ENCODE peak calls at places on chromosomes 3 and 15, in ten cellular contexts. X, F, Y, U, L, R, S, A, B and I are unnamed samples.

GRCh38 chr15:45314960-45315359 is 62.9 kb downstream of the SLC28A2 start:
- DNase-seq in R (no peak), B (peak; percentile 21), S (no peak), F (no peak), U (no peak), Y (no peak), X (no peak), A (no peak), L (no peak), I (no peak)

GRCh38 chr3:127071597-127072001 is 88.7 kb downstream of the PLXNA1 start:
- DNase-seq in A (no peak), S (no peak), Y (no peak), L (no peak), F (no peak), U (no peak), R (no peak), B (no peak), X (no peak), I (no peak)

GRCh38 chr15:65355173-65355982 is 22.4 kb downstream of the IGDCC3 start:
- DNase-seq in R (no peak), L (no peak), U (no peak), X (no peak), S (no peak), F (no peak), A (no peak), Y (no peak), B (no peak), I (no peak)

GRCh38 chr15:65082303-65082958 is 5.9 kb downstream of the KBTBD13 start:
- DNase-seq in U (no peak), A (no peak), R (peak; percentile 22), L (no peak), X (no peak), S (no peak), B (peak; percentile 69), F (no peak), Y (no peak), I (no peak)

GRCh38 chr15:53038542-53038941 is 248.4 kb upstream of the ONECUT1 start:
- DNase-seq in U (no peak), Y (no peak), F (no peak), L (no peak), S (no peak), R (no peak), B (no peak), A (no peak), X (no peak), I (no peak)

GRCh38 chr3:24263069-24263668 is 231.5 kb downstream of the THRB start:
- DNase-seq in U (no peak), R (no peak), S (no peak), L (no peak), F (no peak), Y (no peak), A (no peak), B (no peak), X (no peak), I (no peak)

GRCh38 chr3:132721479-132722164 is 587 bp downstream of the NPHP3 start:
- DNase-seq in X (peak; percentile 43), R (peak; percentile 42), B (peak; percentile 65), A (no peak), L (peak; percentile 62), S (no peak), F (peak; percentile 44), U (no peak), Y (no peak), I (peak; percentile 59)

GRCh38 chr15:99409097-99409473 is 156.7 kb upstream of the MEF2A start:
- DNase-seq in Y (no peak), L (peak; percentile 30), U (peak; percentile 40), R (peak; percentile 69), A (no peak), X (peak; percentile 76), S (peak; percentile 42), B (peak; percentile 76), F (peak; percentile 54), I (no peak)

GRCh38 chr3:172752651-172753050 is 2.1 kb downstream of the ECT2 start:
- DNase-seq in F (no peak), S (no peak), Y (no peak), R (no peak), A (no peak), B (no peak), X (no peak), U (no peak), L (no peak), I (no peak)

GRCh38 chr3:172750069-172750367 is 508 bp upstream of the ECT2 start:
- DNase-seq in S (no peak), A (no peak), L (no peak), Y (no peak), U (no peak), R (no peak), X (no peak), B (no peak), F (no peak), I (no peak)

GRCh38 chr3:172751188-172751571 is 654 bp downstream of the ECT2 start:
- DNase-seq in A (peak; percentile 6), F (no peak), X (no peak), L (no peak), B (no peak), R (peak; percentile 8), S (no peak), Y (no peak), U (peak; percentile 52), I (no peak)

GRCh38 chr3:172749201-172749965 is 1.1 kb upstream of the ECT2 start:
- DNase-seq in A (no peak), Y (no peak), L (peak; percentile 27), F (no peak), R (peak; percentile 14), B (no peak), U (peak; percentile 84), S (no peak), X (peak; percentile 78), I (no peak)

DNA sequence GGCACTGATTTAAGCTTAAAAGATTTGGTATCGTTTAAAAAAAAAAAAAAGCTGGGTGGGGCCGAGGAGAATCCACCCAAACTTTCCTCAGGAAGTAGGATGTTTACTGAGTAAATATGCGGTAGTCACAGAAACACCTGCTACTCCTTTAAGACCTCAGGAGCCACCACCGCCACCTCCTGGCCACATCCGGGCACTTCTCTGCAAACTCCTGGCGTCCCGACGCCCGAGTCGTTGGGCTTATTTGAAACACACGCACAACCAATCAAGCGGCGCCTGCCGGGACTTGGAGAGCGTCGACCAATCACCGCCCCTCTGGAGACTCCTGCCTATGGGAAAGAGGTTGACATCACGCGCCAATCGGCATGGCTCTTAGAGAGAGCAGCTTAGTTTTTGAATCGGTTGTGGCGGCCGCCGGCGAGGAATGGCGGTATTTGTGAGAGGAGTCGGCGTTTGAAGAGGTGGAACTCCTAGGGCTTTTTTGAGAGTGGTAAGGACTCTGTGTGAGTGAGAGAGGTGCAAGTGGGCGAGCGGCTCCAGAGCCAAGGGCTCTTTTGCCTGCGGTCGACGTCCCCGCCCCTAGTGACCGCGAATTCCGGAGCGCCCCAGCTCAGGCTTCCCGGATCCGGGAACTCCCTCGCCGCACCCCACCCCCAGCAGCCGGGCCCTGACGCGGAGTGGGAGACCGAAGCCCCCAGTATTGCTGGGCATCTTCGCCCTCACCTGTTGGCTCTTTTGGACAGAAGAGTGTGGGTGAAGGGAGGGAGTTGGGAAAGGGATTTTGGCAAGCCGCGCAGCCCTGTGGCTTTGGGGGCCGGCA is at the start of gene ECT2:
- DNase-seq in B (peak; percentile 99), F (peak; percentile 98), S (peak; percentile 96), A (peak; percentile 83), X (peak; percentile 98), R (peak; percentile 99), Y (peak; percentile 79), L (peak; percentile 85), U (peak; percentile 99), I (peak; percentile 98)
- TF ChIP-seq POLR2A in B (peak; percentile 27), F (peak; percentile 23), S (no peak), A (peak; percentile 70), X (peak; percentile 45), R (peak; percentile 52), Y (peak; percentile 69), L (peak; percentile 37), U (peak; percentile 63), I (no peak)

DNA sequence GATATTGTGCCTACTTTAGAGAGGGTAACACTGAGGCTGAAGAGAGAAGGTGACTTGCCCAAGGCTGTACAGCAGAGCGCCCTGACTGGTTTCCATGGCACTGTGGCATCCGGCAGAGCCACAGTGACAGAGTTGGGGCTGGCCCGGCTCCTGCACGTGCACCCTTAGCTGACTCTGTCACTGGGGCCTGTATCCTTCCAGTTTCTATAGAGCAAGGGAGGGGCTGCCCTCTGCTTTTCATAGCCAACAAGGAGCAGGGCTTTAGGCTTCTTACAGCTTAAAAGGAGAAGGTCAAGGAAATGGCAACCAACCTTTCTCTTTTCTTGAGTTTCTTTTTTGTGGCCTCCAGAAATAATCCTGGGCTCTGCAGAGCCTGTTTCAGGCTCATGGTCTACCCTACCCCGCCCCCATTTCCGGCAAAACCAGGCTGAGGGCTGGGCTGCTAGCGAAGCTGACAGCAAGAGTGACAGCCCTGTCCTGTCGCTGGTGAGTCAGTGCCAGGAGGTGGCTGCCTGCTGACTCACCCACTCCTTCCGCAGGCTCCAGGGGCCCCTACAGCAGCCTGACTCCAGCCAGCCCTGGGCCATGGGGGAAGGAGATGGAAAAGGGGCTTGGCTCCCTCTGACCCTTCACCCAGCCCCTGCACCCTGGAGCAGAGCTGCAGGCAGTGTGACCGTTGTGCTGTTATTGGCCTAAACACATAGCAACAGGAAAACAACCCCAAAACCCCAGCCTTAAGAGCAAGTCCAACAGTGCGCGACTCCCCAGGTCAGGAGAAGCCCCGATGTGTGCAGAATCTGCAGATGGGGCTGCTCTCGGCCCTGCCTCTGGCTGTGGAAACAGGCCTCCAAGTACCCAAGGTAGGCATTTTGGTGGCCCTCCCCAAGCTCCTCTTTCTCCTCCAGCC is 29.8 kb downstream of the SLC6A6 start:
- DNase-seq in Y (peak; percentile 91), R (peak; percentile 68), F (peak; percentile 92), X (peak; percentile 91), S (no peak), A (peak; percentile 96), L (peak; percentile 94), U (peak; percentile 83), B (peak; percentile 93), I (peak; percentile 80)
- TF ChIP-seq POLR2A in Y (peak; percentile 20), R (no peak), F (peak; percentile 52), X (no peak), S (no peak), A (peak; percentile 70), L (no peak), U (no peak), B (no peak), I (no peak)

GRCh38 chr15:71110800-71111565 is 4.3 kb upstream of the THSD4 start:
- DNase-seq in L (no peak), Y (no peak), F (no peak), A (no peak), R (no peak), B (no peak), X (no peak), U (no peak), S (no peak), I (no peak)

GRCh38 chr15:71109890-71110289 is 5.4 kb upstream of the THSD4 start:
- DNase-seq in S (no peak), B (no peak), F (no peak), X (no peak), L (no peak), A (no peak), U (no peak), Y (no peak), R (no peak), I (no peak)

GRCh38 chr15:71111950-71112349 is 3.3 kb upstream of the THSD4 start:
- DNase-seq in S (no peak), A (no peak), F (no peak), Y (no peak), X (no peak), B (no peak), R (no peak), L (no peak), U (no peak), I (no peak)

GRCh38 chr15:71114066-71114680 is 1.1 kb upstream of the THSD4 start:
- DNase-seq in S (no peak), F (no peak), Y (no peak), B (no peak), X (no peak), R (no peak), U (no peak), A (no peak), L (no peak), I (no peak)

DNA sequence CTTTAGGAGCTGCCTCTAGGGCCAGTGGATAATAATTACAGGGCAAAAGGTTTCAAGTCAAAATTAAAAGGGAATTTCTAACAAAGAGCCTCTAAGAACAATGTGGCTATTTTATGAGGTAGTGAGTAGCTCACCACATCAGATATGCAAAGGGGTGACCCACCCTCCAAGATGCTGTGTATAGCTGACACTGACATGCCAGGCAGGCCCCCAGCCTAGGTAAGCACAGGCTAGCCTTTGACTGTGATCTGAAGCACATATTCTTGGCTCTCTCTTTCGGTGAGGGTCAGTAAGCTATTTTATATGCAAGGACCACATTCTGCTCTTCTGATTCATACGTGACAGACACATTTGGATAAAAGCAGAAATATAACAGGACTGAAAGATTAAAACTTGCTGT is 2.8 kb upstream of the THSD4 start:
- DNase-seq in S (no peak), X (no peak), R (no peak), F (no peak), U (no peak), A (no peak), Y (no peak), B (no peak), L (no peak), I (no peak)
- TF ChIP-seq POLR2A in S (no peak), X (no peak), R (no peak), F (no peak), U (no peak), A (no peak), Y (no peak), B (no peak), L (no peak), I (no peak)

DNA sequence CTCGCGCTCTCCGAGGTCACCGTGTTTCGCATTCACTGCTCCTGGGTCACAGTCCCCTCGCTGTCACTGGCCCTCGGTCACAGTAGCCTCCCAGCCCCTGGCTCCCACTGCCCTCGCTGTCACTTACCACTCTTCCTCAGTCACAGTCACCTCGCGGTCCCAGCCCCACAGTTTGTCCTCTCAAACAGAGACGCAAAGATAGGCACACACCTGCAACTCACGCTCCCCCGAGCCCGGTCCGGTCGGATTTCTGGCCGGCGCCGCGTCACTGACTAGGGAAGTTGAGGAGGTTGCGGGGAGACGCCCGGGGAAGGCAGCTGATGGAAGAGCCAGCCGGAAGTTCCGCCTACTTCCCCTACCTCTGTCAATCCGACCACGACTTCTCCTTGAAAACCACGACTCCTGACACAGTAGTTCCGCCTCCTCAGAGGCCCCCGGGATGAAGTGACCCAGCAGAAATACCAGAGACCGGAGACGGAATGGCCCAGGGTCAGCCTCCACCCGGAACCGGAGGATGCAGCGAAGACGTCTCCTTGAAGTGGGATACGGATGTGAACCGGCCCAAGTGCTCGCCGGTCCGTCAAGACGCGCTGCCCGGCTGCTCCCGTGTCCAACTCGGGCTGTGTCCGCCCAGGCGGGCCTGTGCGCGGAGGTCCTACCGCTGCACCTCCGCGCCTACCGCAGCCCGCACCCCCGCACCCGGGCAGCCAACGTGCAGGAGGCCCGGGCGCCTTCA is at the start of gene PCYT1A:
- DNase-seq in F (peak; percentile 90), A (peak; percentile 80), L (peak; percentile 93), X (peak; percentile 89), U (peak; percentile 94), B (peak; percentile 92), S (peak; percentile 86), R (peak; percentile 90), Y (peak; percentile 73), I (peak; percentile 85)
- TF ChIP-seq POLR2A in F (peak; percentile 93), A (peak; percentile 84), L (peak; percentile 71), X (peak; percentile 15), U (peak; percentile 86), B (peak; percentile 90), S (peak; percentile 44), R (peak; percentile 59), Y (peak; percentile 55), I (peak; percentile 16)